ENCODE peak calls at places on chromosome 12, in six cellular contexts. X is neuronal stem cell, V is mesendoderm, J is IMR-90, S is mesenchymal stem cell, N is H9. L is an unnamed sample.

GRCh38 chr12:115375188-115375991 is 691.4 kb upstream of the TBX3 start:
- DNase-seq in X (no peak), V (peak; percentile 61), J (peak; percentile 81), S (peak; percentile 90), N (no peak), L (no peak)

GRCh38 chr12:15590180-15590826 is 198.9 kb downstream of the EPS8 start:
- DNase-seq in X (peak; percentile 59), V (peak; percentile 77), J (peak; percentile 70), S (peak; percentile 75), N (peak; percentile 64), L (peak; percentile 57)

GRCh38 chr12:116619246-116619645 is 60.1 kb downstream of the MAP1LC3B2 start:
- DNase-seq in X (no peak), V (peak; percentile 83), J (no peak), S (no peak), N (no peak), L (no peak)

GRCh38 chr12:7678744-7679143 is 13.0 kb upstream of the APOBEC1 start:
- DNase-seq in X (no peak), V (no peak), J (no peak), S (no peak), N (no peak), L (no peak)

GRCh38 chr12:104171785-104172563 is 34.0 kb upstream of the NFYB start:
- DNase-seq in X (no peak), V (no peak), J (no peak), S (peak; percentile 40), N (peak; percentile 90), L (peak; percentile 9)

GRCh38 chr12:100675432-100675831 is 101.9 kb downstream of the GAS2L3 start:
- DNase-seq in X (no peak), V (no peak), J (peak; percentile 72), S (peak; percentile 64), N (no peak), L (no peak)

GRCh38 chr12:132217371-132217770 is 73.1 kb downstream of the NOC4L start:
- DNase-seq in X (no peak), V (no peak), J (no peak), S (no peak), N (no peak), L (no peak)

GRCh38 chr12:7934153-7934552 is 1.8 kb downstream of the SLC2A3 start:
- DNase-seq in X (no peak), V (no peak), J (no peak), S (peak; percentile 30), N (no peak), L (no peak)

GRCh38 chr12:113241191-113242017 is 20.1 kb downstream of the TPCN1 start:
- DNase-seq in X (no peak), V (no peak), J (peak; percentile 96), S (peak; percentile 99), N (peak; percentile 44), L (no peak)

GRCh38 chr12:113244015-113244983 is 23.0 kb downstream of the TPCN1 start:
- DNase-seq in X (no peak), V (no peak), J (no peak), S (peak; percentile 30), N (no peak), L (no peak)

GRCh38 chr12:113240395-113240794 is 19.1 kb downstream of the TPCN1 start:
- DNase-seq in X (no peak), V (no peak), J (no peak), S (no peak), N (no peak), L (no peak)

GRCh38 chr12:113242018-113242418 is 20.8 kb downstream of the TPCN1 start:
- DNase-seq in X (no peak), V (no peak), J (no peak), S (no peak), N (no peak), L (no peak)

DNA sequence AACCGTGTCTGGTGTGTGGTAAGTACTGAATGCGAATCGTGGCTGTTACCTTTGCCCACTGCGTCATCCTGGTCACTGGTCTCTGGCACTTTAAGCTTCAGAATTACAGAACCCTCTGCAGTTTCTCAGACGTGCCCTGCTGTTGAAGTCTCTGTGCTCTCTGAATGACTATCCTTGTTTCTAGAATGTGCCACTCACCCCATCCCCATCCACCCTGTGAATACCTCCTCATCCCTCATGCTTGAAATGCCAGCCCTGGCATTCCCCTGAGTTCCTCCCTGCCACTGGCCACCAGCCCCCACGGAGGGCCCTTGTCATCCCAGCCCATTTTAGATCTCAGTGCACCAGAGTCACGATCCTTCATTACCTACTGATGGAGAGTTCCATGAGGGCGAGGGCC is 21.3 kb downstream of the TPCN1 start:
- DNase-seq in X (no peak), V (no peak), J (no peak), S (no peak), N (no peak), L (no peak)
- H4K8ac ChIP-seq in X (no peak overlapping the region), V (no peak overlapping the region), J (peak overlapping the region; percentile 60), S (peak overlapping the region; percentile 56), N (no peak overlapping the region), L (no peak overlapping the region)

GRCh38 chr12:112375105-112375504 is 7.1 kb downstream of the HECTD4 start:
- DNase-seq in X (no peak), V (no peak), J (no peak), S (no peak), N (no peak), L (no peak)

GRCh38 chr12:112370156-112370555 is 12.1 kb downstream of the HECTD4 start:
- DNase-seq in X (no peak), V (no peak), J (peak; percentile 61), S (peak; percentile 33), N (no peak), L (no peak)

GRCh38 chr12:112370868-112371510 is 11.2 kb downstream of the HECTD4 start:
- DNase-seq in X (no peak), V (no peak), J (no peak), S (no peak), N (no peak), L (no peak)

GRCh38 chr12:112368856-112369255 is 13.4 kb downstream of the HECTD4 start:
- DNase-seq in X (no peak), V (no peak), J (no peak), S (no peak), N (no peak), L (no peak)

GRCh38 chr12:112374166-112374740 is 8.0 kb downstream of the HECTD4 start:
- DNase-seq in X (no peak), V (no peak), J (no peak), S (no peak), N (no peak), L (no peak)
- H4K8ac ChIP-seq in X (no peak overlapping the region), V (no peak overlapping the region), J (no peak overlapping the region), S (no peak overlapping the region), N (no peak overlapping the region), L (no peak overlapping the region)

GRCh38 chr12:92432724-92433281 is 270.0 kb upstream of the PLEKHG7 start:
- DNase-seq in X (no peak), V (no peak), J (no peak), S (no peak), N (no peak), L (no peak)
- H4K8ac ChIP-seq in X (no peak overlapping the region), V (no peak overlapping the region), J (no peak overlapping the region), S (no peak overlapping the region), N (no peak overlapping the region), L (no peak overlapping the region)

GRCh38 chr12:56637621-56638020 is 7.5 kb upstream of the BAZ2A start:
- DNase-seq in X (no peak), V (no peak), J (no peak), S (no peak), N (no peak), L (no peak)

GRCh38 chr12:56634837-56635538 is 4.9 kb upstream of the BAZ2A start:
- DNase-seq in X (no peak), V (peak; percentile 96), J (peak; percentile 84), S (peak; percentile 92), N (peak; percentile 85), L (no peak)

GRCh38 chr12:56635539-56636117 is 5.5 kb upstream of the BAZ2A start:
- DNase-seq in X (no peak), V (peak; percentile 51), J (no peak), S (no peak), N (no peak), L (no peak)

GRCh38 chr12:56636118-56636674 is 6.1 kb upstream of the BAZ2A start:
- DNase-seq in X (no peak), V (peak; percentile 93), J (peak; percentile 80), S (peak; percentile 94), N (peak; percentile 93), L (no peak)

DNA sequence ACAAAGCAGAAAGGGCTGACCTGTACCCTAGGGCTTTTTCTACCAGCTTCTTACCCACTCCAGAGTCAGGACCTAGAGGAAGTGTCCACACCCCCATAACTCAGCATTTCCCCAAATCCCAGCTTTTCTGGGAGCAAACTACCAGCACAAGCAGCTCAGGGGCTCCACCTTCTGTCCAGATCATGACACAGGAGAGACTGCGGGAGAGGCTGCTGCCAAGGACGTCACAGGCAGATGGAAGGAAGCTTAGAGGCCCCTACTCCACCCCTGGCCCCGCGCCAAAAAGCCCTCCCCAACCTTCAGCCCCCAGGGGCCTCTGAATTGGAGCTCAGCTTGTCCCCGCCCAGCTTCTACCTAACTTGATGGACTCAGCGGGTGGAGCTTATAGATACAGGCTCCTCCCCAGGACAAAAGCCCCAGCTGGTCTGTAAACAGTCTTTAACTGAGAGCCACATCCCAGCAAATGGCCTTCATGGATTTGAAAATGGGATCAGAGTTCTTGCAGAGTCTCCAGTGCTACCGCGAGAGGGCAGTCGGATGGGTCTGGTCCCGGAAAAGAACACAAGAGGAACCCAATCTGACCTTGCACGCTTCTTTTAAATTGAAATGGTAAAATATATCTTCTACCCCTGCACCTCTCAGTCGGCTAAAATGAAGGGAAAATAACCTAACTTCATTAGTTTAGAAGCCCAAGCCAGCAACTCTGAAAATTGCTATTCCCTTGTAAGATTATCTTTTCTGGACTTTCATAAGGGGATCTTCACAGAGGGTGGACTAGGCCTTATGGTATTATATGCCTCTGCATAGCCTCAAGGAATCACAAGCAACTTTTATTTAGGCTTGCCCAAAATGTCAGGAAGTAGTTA is 6.8 kb upstream of the BAZ2A start:
- DNase-seq in X (peak; percentile 98), V (peak; percentile 100), J (peak; percentile 100), S (peak; percentile 100), N (peak; percentile 100), L (peak; percentile 92)
- H4K8ac ChIP-seq in X (no peak overlapping the region), V (no peak overlapping the region), J (peak overlapping the region; percentile 69), S (peak overlapping the region; percentile 85), N (no peak overlapping the region), L (no peak overlapping the region)

L was measured in H1.